ENCODE peak calls at places on chromosomes 6 and 20, in five cellular contexts. One of them, this sample, is unnamed.
A peak's percentile ranks its signal among the peaks of the same experiment; 100 is the strongest.

GRCh38 chr6:122494665-122495272 is 23.2 kb upstream of the SERINC1 start:
- DNase-seq in sigmoid colon: no peak
- DNase-seq in AG04450: no peak
- DNase-seq in K562: no peak
- DNase-seq in MM.1S: no peak
- DNase-seq in this sample: no peak

GRCh38 chr6:107536183-107536582 is 46.3 kb downstream of the SOBP start:
- DNase-seq in sigmoid colon: no peak
- DNase-seq in AG04450: no peak
- DNase-seq in K562: no peak
- DNase-seq in MM.1S: peak; percentile 76
- DNase-seq in this sample: no peak

GRCh38 chr6:22146581-22147468 is 150.0 kb downstream of the PRL start:
- DNase-seq in sigmoid colon: no peak
- DNase-seq in AG04450: no peak
- DNase-seq in K562: no peak
- DNase-seq in MM.1S: no peak
- DNase-seq in this sample: peak; percentile 64

GRCh38 chr6:1630771-1631217 is 21.1 kb downstream of the FOXC1 start:
- DNase-seq in sigmoid colon: peak; percentile 28
- DNase-seq in AG04450: no peak
- DNase-seq in K562: peak; percentile 64
- DNase-seq in MM.1S: no peak
- DNase-seq in this sample: no peak

GRCh38 chr6:41430875-41431274 is 95.5 kb downstream of the NCR2 start:
- DNase-seq in sigmoid colon: no peak
- DNase-seq in AG04450: no peak
- DNase-seq in K562: no peak
- DNase-seq in MM.1S: no peak
- DNase-seq in this sample: no peak

GRCh38 chr6:134014588-134015137 is 37.8 kb downstream of the SLC2A12 start:
- DNase-seq in sigmoid colon: no peak
- DNase-seq in AG04450: no peak
- DNase-seq in K562: no peak
- DNase-seq in MM.1S: no peak
- DNase-seq in this sample: no peak

GRCh38 chr20:37911838-37912273 is 8.9 kb downstream of the VSTM2L start:
- DNase-seq in sigmoid colon: peak; percentile 94
- DNase-seq in AG04450: no peak
- DNase-seq in K562: peak; percentile 42
- DNase-seq in MM.1S: no peak
- DNase-seq in this sample: no peak

GRCh38 chr20:878511-879307 is 37.4 kb downstream of the ANGPT4 start:
- DNase-seq in sigmoid colon: no peak
- DNase-seq in AG04450: no peak
- DNase-seq in K562: peak; percentile 65
- DNase-seq in MM.1S: peak; percentile 34
- DNase-seq in this sample: no peak

GRCh38 chr20:12269579-12269978 is 351.9 kb downstream of the BTBD3 start:
- DNase-seq in sigmoid colon: no peak
- DNase-seq in AG04450: no peak
- DNase-seq in K562: no peak
- DNase-seq in MM.1S: no peak
- DNase-seq in this sample: no peak

GRCh38 chr6:9789201-9789600 is 625.7 kb downstream of the TFAP2A start:
- DNase-seq in sigmoid colon: no peak
- DNase-seq in AG04450: no peak
- DNase-seq in K562: no peak
- DNase-seq in MM.1S: no peak
- DNase-seq in this sample: no peak

GRCh38 chr6:52063584-52064400 is 23.6 kb downstream of the PKHD1 start:
- DNase-seq in sigmoid colon: no peak
- DNase-seq in AG04450: no peak
- DNase-seq in K562: peak; percentile 58
- DNase-seq in MM.1S: peak; percentile 73
- DNase-seq in this sample: peak; percentile 66

GRCh38 chr6:158092806-158093205 is 75.3 kb downstream of the SERAC1 start:
- DNase-seq in sigmoid colon: no peak
- DNase-seq in AG04450: no peak
- DNase-seq in K562: no peak
- DNase-seq in MM.1S: no peak
- DNase-seq in this sample: no peak

GRCh38 chr6:167122041-167122826 is 662 bp upstream of the CCR6 start:
- DNase-seq in sigmoid colon: no peak
- DNase-seq in AG04450: no peak
- DNase-seq in K562: no peak
- DNase-seq in MM.1S: no peak
- DNase-seq in this sample: no peak

GRCh38 chr6:26197736-26198625 is 110.8 kb downstream of the HFE start:
- DNase-seq in sigmoid colon: peak; percentile 77
- DNase-seq in AG04450: no peak
- DNase-seq in K562: no peak
- DNase-seq in MM.1S: peak; percentile 65
- DNase-seq in this sample: peak; percentile 55

GRCh38 chr6:63839485-63839884 is 203.9 kb downstream of the PHF3 start:
- DNase-seq in sigmoid colon: no peak
- DNase-seq in AG04450: no peak
- DNase-seq in K562: no peak
- DNase-seq in MM.1S: no peak
- DNase-seq in this sample: no peak

GRCh38 chr6:98947411-98948292 is at the start of gene FBXL4:
- DNase-seq in sigmoid colon: peak; percentile 92
- DNase-seq in AG04450: peak; percentile 34
- DNase-seq in K562: peak; percentile 94
- DNase-seq in MM.1S: peak; percentile 77
- DNase-seq in this sample: peak; percentile 78

GRCh38 chr6:63674635-63675034 is 39.0 kb downstream of the PHF3 start:
- DNase-seq in sigmoid colon: no peak
- DNase-seq in AG04450: no peak
- DNase-seq in K562: no peak
- DNase-seq in MM.1S: no peak
- DNase-seq in this sample: no peak

GRCh38 chr6:153167026-153167891 is 36.2 kb upstream of the RGS17 start:
- DNase-seq in sigmoid colon: no peak
- DNase-seq in AG04450: peak; percentile 63
- DNase-seq in K562: no peak
- DNase-seq in MM.1S: no peak
- DNase-seq in this sample: no peak
- H3K4me3 ChIP-seq in sigmoid colon: no peak overlapping the region
- H3K4me3 ChIP-seq in AG04450: no peak overlapping the region
- H3K4me3 ChIP-seq in K562: no peak overlapping the region
- H3K4me3 ChIP-seq in MM.1S: no peak overlapping the region
- H3K4me3 ChIP-seq in this sample: no peak overlapping the region

DNA sequence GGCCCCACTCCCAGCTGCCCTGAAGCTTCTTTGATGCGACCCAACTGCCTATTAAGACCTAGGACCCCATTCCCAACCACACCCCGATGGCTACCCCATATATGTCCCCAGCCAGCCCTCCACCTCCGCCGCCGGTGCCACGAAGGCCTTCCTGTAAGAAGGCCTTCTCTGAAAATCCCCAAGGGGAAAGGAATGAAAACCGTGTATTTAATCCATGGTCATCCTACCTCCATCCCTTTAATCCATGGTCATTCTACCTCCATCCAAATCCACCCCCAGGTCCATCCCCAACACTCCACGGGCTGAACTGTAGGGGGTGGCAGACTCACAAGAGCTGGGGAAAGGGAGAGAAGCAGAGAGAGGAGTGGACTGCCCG is 545 bp upstream of the VSX1 start:
- DNase-seq in sigmoid colon: no peak
- DNase-seq in AG04450: no peak
- DNase-seq in K562: no peak
- DNase-seq in MM.1S: no peak
- DNase-seq in this sample: no peak
- H3K9me3 ChIP-seq in sigmoid colon: no peaks in the 10 kb centered on the region
- H3K9me3 ChIP-seq in AG04450: peaks cover 16% of the 10 kb centered on the region
- H3K9me3 ChIP-seq in K562: no peaks in the 10 kb centered on the region
- H3K9me3 ChIP-seq in MM.1S: no peaks in the 10 kb centered on the region
- H3K9me3 ChIP-seq in this sample: no peaks in the 10 kb centered on the region

GRCh38 chr6:168895102-168895812 is 358.4 kb downstream of the THBS2 start:
- DNase-seq in sigmoid colon: peak; percentile 91
- DNase-seq in AG04450: peak; percentile 36
- DNase-seq in K562: peak; percentile 88
- DNase-seq in MM.1S: peak; percentile 52
- DNase-seq in this sample: peak; percentile 72
- H3K4me3 ChIP-seq in sigmoid colon: peak overlapping the region; percentile 14
- H3K4me3 ChIP-seq in AG04450: no peak overlapping the region
- H3K4me3 ChIP-seq in K562: no peak overlapping the region
- H3K4me3 ChIP-seq in MM.1S: no peak overlapping the region
- H3K4me3 ChIP-seq in this sample: peak overlapping the region; percentile 49

GRCh38 chr20:56634307-56634706 is 5.2 kb downstream of the TFAP2C start:
- DNase-seq in sigmoid colon: no peak
- DNase-seq in AG04450: no peak
- DNase-seq in K562: no peak
- DNase-seq in MM.1S: no peak
- DNase-seq in this sample: no peak
- H3K9me3 ChIP-seq in sigmoid colon: no peaks in the 10 kb centered on the region
- H3K9me3 ChIP-seq in AG04450: peaks cover 5% of the 10 kb centered on the region
- H3K9me3 ChIP-seq in K562: no peaks in the 10 kb centered on the region
- H3K9me3 ChIP-seq in MM.1S: no peaks in the 10 kb centered on the region
- H3K9me3 ChIP-seq in this sample: no peaks in the 10 kb centered on the region

GRCh38 chr6:11380969-11381744 is 148.7 kb upstream of the NEDD9 start:
- DNase-seq in sigmoid colon: no peak
- DNase-seq in AG04450: no peak
- DNase-seq in K562: no peak
- DNase-seq in MM.1S: no peak
- DNase-seq in this sample: no peak

GRCh38 chr6:11378639-11379038 is 146.2 kb upstream of the NEDD9 start:
- DNase-seq in sigmoid colon: no peak
- DNase-seq in AG04450: no peak
- DNase-seq in K562: no peak
- DNase-seq in MM.1S: no peak
- DNase-seq in this sample: no peak

GRCh38 chr6:11381801-11382513 is 149.5 kb upstream of the NEDD9 start:
- DNase-seq in sigmoid colon: no peak
- DNase-seq in AG04450: no peak
- DNase-seq in K562: no peak
- DNase-seq in MM.1S: peak; percentile 88
- DNase-seq in this sample: peak; percentile 85

GRCh38 chr6:11379805-11380204 is 147.3 kb upstream of the NEDD9 start:
- DNase-seq in sigmoid colon: no peak
- DNase-seq in AG04450: no peak
- DNase-seq in K562: no peak
- DNase-seq in MM.1S: no peak
- DNase-seq in this sample: no peak

GRCh38 chr6:11380549-11380948 is 148.1 kb upstream of the NEDD9 start:
- DNase-seq in sigmoid colon: no peak
- DNase-seq in AG04450: no peak
- DNase-seq in K562: no peak
- DNase-seq in MM.1S: no peak
- DNase-seq in this sample: no peak
- H3K4me3 ChIP-seq in sigmoid colon: no peak overlapping the region
- H3K4me3 ChIP-seq in AG04450: no peak overlapping the region
- H3K4me3 ChIP-seq in K562: no peak overlapping the region
- H3K4me3 ChIP-seq in MM.1S: no peak overlapping the region
- H3K4me3 ChIP-seq in this sample: peak overlapping the region; percentile 70

DNA sequence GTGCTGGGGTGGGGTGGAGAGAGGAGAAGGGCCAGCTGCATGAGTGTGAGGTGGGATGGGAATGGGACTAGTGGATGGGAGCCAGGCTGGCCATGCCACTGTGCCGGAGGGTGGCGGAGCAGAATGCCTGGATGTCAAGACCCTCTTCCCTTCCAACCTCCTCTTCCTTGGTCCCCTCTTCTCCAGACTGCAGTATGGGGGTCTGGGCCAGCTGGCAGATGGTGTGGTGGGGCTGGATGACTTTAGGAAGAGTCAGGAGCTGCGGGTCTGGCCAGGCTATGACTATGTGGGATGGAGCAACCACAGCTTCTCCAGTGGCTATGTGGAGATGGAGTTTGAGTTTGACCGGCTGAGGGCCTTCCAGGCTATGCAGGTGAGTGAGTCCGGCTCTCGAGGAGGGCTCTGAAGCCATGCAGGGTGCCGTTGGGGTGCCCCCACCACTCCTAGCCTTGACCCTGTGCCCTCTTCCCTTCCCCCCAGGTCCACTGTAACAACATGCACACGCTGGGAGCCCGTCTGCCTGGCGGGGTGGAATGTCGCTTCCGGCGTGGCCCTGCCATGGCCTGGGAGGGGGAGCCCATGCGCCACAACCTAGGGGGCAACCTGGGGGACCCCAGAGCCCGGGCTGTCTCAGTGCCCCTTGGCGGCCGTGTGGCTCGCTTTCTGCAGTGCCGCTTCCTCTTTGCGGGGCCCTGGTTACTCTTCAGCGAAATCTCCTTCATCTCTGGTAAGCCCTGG is 7.7 kb downstream of the DDR1 start:
- DNase-seq in sigmoid colon: peak; percentile 53
- DNase-seq in AG04450: no peak
- DNase-seq in K562: no peak
- DNase-seq in MM.1S: no peak
- DNase-seq in this sample: no peak
- H3K9me3 ChIP-seq in sigmoid colon: no peaks in the 10 kb centered on the region
- H3K9me3 ChIP-seq in AG04450: no peaks in the 10 kb centered on the region
- H3K9me3 ChIP-seq in K562: no peaks in the 10 kb centered on the region
- H3K9me3 ChIP-seq in MM.1S: no peaks in the 10 kb centered on the region
- H3K9me3 ChIP-seq in this sample: no peaks in the 10 kb centered on the region

GRCh38 chr20:64039293-64040160 is 3.5 kb downstream of the C20orf204 start:
- DNase-seq in sigmoid colon: no peak
- DNase-seq in AG04450: no peak
- DNase-seq in K562: no peak
- DNase-seq in MM.1S: no peak
- DNase-seq in this sample: no peak
- H3K4me3 ChIP-seq in sigmoid colon: peak overlapping the region; percentile 52
- H3K4me3 ChIP-seq in AG04450: peak overlapping the region; percentile 27
- H3K4me3 ChIP-seq in K562: peak overlapping the region; percentile 51
- H3K4me3 ChIP-seq in MM.1S: peak overlapping the region; percentile 77
- H3K4me3 ChIP-seq in this sample: peak overlapping the region; percentile 62

GRCh38 chr20:7775072-7775471 is 165.2 kb downstream of the HAO1 start:
- DNase-seq in sigmoid colon: no peak
- DNase-seq in AG04450: no peak
- DNase-seq in K562: no peak
- DNase-seq in MM.1S: no peak
- DNase-seq in this sample: no peak

GRCh38 chr20:7772376-7772775 is 167.9 kb downstream of the HAO1 start:
- DNase-seq in sigmoid colon: no peak
- DNase-seq in AG04450: peak; percentile 32
- DNase-seq in K562: no peak
- DNase-seq in MM.1S: no peak
- DNase-seq in this sample: no peak

GRCh38 chr20:7773511-7773910 is 166.7 kb downstream of the HAO1 start:
- DNase-seq in sigmoid colon: no peak
- DNase-seq in AG04450: no peak
- DNase-seq in K562: no peak
- DNase-seq in MM.1S: no peak
- DNase-seq in this sample: no peak

GRCh38 chr20:7770578-7770977 is 169.7 kb downstream of the HAO1 start:
- DNase-seq in sigmoid colon: no peak
- DNase-seq in AG04450: no peak
- DNase-seq in K562: no peak
- DNase-seq in MM.1S: peak; percentile 96
- DNase-seq in this sample: no peak

GRCh38 chr20:7776148-7776547 is 164.1 kb downstream of the HAO1 start:
- DNase-seq in sigmoid colon: no peak
- DNase-seq in AG04450: no peak
- DNase-seq in K562: no peak
- DNase-seq in MM.1S: no peak
- DNase-seq in this sample: no peak
- H3K9me3 ChIP-seq in sigmoid colon: no peaks in the 10 kb centered on the region
- H3K9me3 ChIP-seq in AG04450: peaks cover 7% of the 10 kb centered on the region
- H3K9me3 ChIP-seq in K562: no peaks in the 10 kb centered on the region
- H3K9me3 ChIP-seq in MM.1S: no peaks in the 10 kb centered on the region
- H3K9me3 ChIP-seq in this sample: no peaks in the 10 kb centered on the region

GRCh38 chr6:33421344-33421643 is 1.4 kb downstream of the SYNGAP1 start:
- DNase-seq in sigmoid colon: no peak
- DNase-seq in AG04450: no peak
- DNase-seq in K562: no peak
- DNase-seq in MM.1S: no peak
- DNase-seq in this sample: no peak
- H3K4me3 ChIP-seq in sigmoid colon: no peak overlapping the region
- H3K4me3 ChIP-seq in AG04450: peak overlapping the region; percentile 64
- H3K4me3 ChIP-seq in K562: no peak overlapping the region
- H3K4me3 ChIP-seq in MM.1S: no peak overlapping the region
- H3K4me3 ChIP-seq in this sample: no peak overlapping the region

This sample was measured in naive thymus-derived CD4-positive, alpha-beta T cell.